ENCODE peak calls at places on chromosomes 2 and 18, in ten cellular contexts. D, M, P, W, A, V, L, N, G and Q are unnamed samples.

GRCh38 chr2:131521961-131522781 is 5.5 kb upstream of the CCDC74A start:
- DNase-seq in D (peak; percentile 10), M (no peak), P (no peak), W (no peak), A (no peak), V (no peak), L (no peak), N (peak; percentile 48), G (no peak), Q (no peak)

GRCh38 chr2:18047114-18047695 is 168.7 kb downstream of the KCNS3 start:
- DNase-seq in D (peak; percentile 47), M (no peak), P (no peak), W (no peak), A (no peak), V (no peak), L (no peak), N (no peak), G (no peak), Q (no peak)

GRCh38 chr2:47401789-47402554 is 984 bp upstream of the MSH2 start:
- DNase-seq in D (no peak), M (no peak), P (no peak), W (no peak), A (no peak), V (no peak), L (no peak), N (no peak), G (no peak), Q (no peak)

GRCh38 chr2:8574196-8575010 is 107.5 kb upstream of the ID2 start:
- DNase-seq in D (no peak), M (no peak), P (no peak), W (no peak), A (peak; percentile 44), V (peak; percentile 65), L (peak; percentile 53), N (no peak), G (no peak), Q (no peak)

GRCh38 chr2:14673351-14673875 is 40.9 kb downstream of the LRATD1 start:
- DNase-seq in D (peak; percentile 65), M (no peak), P (no peak), W (no peak), A (no peak), V (no peak), L (no peak), N (peak; percentile 1), G (peak; percentile 10), Q (no peak)

GRCh38 chr2:234998404-234999211 is 46.8 kb downstream of the SH3BP4 start:
- DNase-seq in D (no peak), M (no peak), P (no peak), W (no peak), A (peak; percentile 45), V (no peak), L (peak; percentile 64), N (peak; percentile 19), G (no peak), Q (no peak)

GRCh38 chr18:36375118-36375517 is 77.6 kb downstream of the FHOD3 start:
- DNase-seq in D (no peak), M (no peak), P (no peak), W (no peak), A (no peak), V (no peak), L (no peak), N (no peak), G (no peak), Q (no peak)

GRCh38 chr2:105261061-105261460 is 19.5 kb downstream of the GPR45 start:
- DNase-seq in D (peak; percentile 96), M (no peak), P (no peak), W (no peak), A (peak; percentile 94), V (no peak), L (no peak), N (peak; percentile 96), G (peak; percentile 85), Q (no peak)

GRCh38 chr2:134558208-134558890 is 160.5 kb downstream of the TMEM163 start:
- DNase-seq in D (no peak), M (no peak), P (no peak), W (no peak), A (no peak), V (no peak), L (no peak), N (no peak), G (no peak), Q (no peak)

GRCh38 chr2:218694405-218695145 is 16.1 kb upstream of the TTLL4 start:
- DNase-seq in D (no peak), M (no peak), P (no peak), W (no peak), A (peak; percentile 44), V (no peak), L (no peak), N (peak; percentile 28), G (no peak), Q (no peak)

GRCh38 chr2:217847106-217847505 is 155.7 kb downstream of the TNS1 start:
- DNase-seq in D (no peak), M (no peak), P (no peak), W (no peak), A (no peak), V (no peak), L (no peak), N (no peak), G (no peak), Q (no peak)

GRCh38 chr2:99735753-99736152 is 245.9 kb upstream of the REV1 start:
- DNase-seq in D (no peak), M (no peak), P (no peak), W (no peak), A (no peak), V (no peak), L (no peak), N (no peak), G (no peak), Q (no peak)

GRCh38 chr2:20349457-20350034 is 1.1 kb downstream of the PUM2 start:
- DNase-seq in D (no peak), M (no peak), P (no peak), W (no peak), A (peak; percentile 49), V (peak; percentile 39), L (no peak), N (peak; percentile 31), G (no peak), Q (no peak)

GRCh38 chr2:189379287-189379630 is 62.0 kb upstream of the WDR75 start:
- DNase-seq in D (peak; percentile 85), M (no peak), P (no peak), W (no peak), A (peak; percentile 72), V (no peak), L (no peak), N (no peak), G (peak; percentile 40), Q (no peak)

GRCh38 chr2:43464546-43464945 is 131.3 kb downstream of the THADA start:
- DNase-seq in D (peak; percentile 83), M (no peak), P (no peak), W (no peak), A (no peak), V (no peak), L (no peak), N (peak; percentile 92), G (no peak), Q (no peak)

GRCh38 chr2:152421521-152422367 is 86.8 kb downstream of the FMNL2 start:
- DNase-seq in D (peak; percentile 93), M (no peak), P (peak; percentile 53), W (no peak), A (peak; percentile 99), V (no peak), L (peak; percentile 49), N (peak; percentile 99), G (peak; percentile 90), Q (peak; percentile 99)

GRCh38 chr2:37711308-37711731 is 39.9 kb upstream of the CDC42EP3 start:
- DNase-seq in D (peak; percentile 98), M (no peak), P (peak; percentile 81), W (no peak), A (peak; percentile 96), V (no peak), L (no peak), N (peak; percentile 79), G (peak; percentile 77), Q (peak; percentile 91)